ENCODE peak calls at places on chromosome 6, in six cellular contexts. P is cardiac fibroblast; T is activated CD8-positive, alpha-beta T cell treated with anti-CD3 and anti-CD28 coated beads, Interleukin-2, amount 10 ng/mL, durations not matched to agents 7 days and 5 days; L is NCI-H1930; X is psoas muscle; J is AG04450. Z is an unnamed sample.

GRCh38 chr6:7324520-7324919 is 11.5 kb upstream of the SSR1 start:
- DNase-seq in P (no peak), T (no peak), L (no peak), X (no peak), J (no peak), Z (peak)

GRCh38 chr6:13725570-13725969 is 13.9 kb upstream of the RANBP9 start:
- DNase-seq in P (peak), T (peak), L (no peak), X (no peak), J (no peak), Z (no peak)

GRCh38 chr6:3534599-3534998 is 77.7 kb upstream of the SLC22A23 start:
- DNase-seq in P (peak), T (no peak), L (no peak), X (no peak), J (no peak), Z (no peak)

GRCh38 chr6:143741480-143741879 is 63.7 kb downstream of the PHACTR2 start:
- DNase-seq in P (no peak), T (no peak), L (no peak), X (no peak), J (no peak), Z (no peak)

GRCh38 chr6:53014034-53014433 is 18.9 kb upstream of the GSTA4 start:
- DNase-seq in P (peak), T (no peak), L (no peak), X (no peak), J (no peak), Z (no peak)

GRCh38 chr6:15389079-15389758 is 143.3 kb downstream of the JARID2 start:
- DNase-seq in P (peak), T (no peak), L (no peak), X (no peak), J (no peak), Z (no peak)

GRCh38 chr6:37244430-37245310 is 12.9 kb upstream of the TBC1D22B start:
- DNase-seq in P (peak), T (no peak), L (no peak), X (peak), J (peak), Z (peak)

GRCh38 chr6:110285306-110286060 is 72.7 kb downstream of the METTL24 start:
- DNase-seq in P (no peak), T (no peak), L (no peak), X (no peak), J (no peak), Z (peak)

GRCh38 chr6:120378582-120379220 is 955.6 kb downstream of the TBC1D32 start:
- DNase-seq in P (peak), T (no peak), L (no peak), X (no peak), J (no peak), Z (no peak)

GRCh38 chr6:150221152-150221551 is 78.3 kb downstream of the PPP1R14C start:
- DNase-seq in P (no peak), T (no peak), L (no peak), X (no peak), J (no peak), Z (no peak)

GRCh38 chr6:163345931-163346330 is 68.6 kb upstream of the QKI start:
- DNase-seq in P (no peak), T (no peak), L (no peak), X (no peak), J (no peak), Z (no peak)

GRCh38 chr6:93644611-93645010 is 225.3 kb upstream of the EPHA7 start:
- DNase-seq in P (peak), T (no peak), L (no peak), X (no peak), J (no peak), Z (no peak)

GRCh38 chr6:136826216-136826615 is 3.8 kb downstream of the PEX7 start:
- DNase-seq in P (no peak), T (no peak), L (no peak), X (no peak), J (no peak), Z (no peak)

GRCh38 chr6:105981002-105981887 is 104.9 kb upstream of the PRDM1 start:
- DNase-seq in P (no peak), T (peak), L (no peak), X (no peak), J (no peak), Z (peak)